ENCODE peak calls at places on chromosomes 7 and 10, in six cellular contexts. G is CD8-positive, alpha-beta memory T cell; U is HCT116; P is body of pancreas; D is A549; R is heart left ventricle. C is an unnamed sample. For H3K4me1, the result is how much of the 10 kb centered on the place peaks cover.

GRCh38 chr7:102415685-102416225 is 17.6 kb upstream of the ORAI2 start:
- DNase-seq in G (peak), U (no peak), D (no peak), R (no peak), P (no peak), C (no peak)

GRCh38 chr10:32125023-32125422 is 68.8 kb upstream of the KIF5B start:
- DNase-seq in R (no peak), P (no peak), D (no peak), U (no peak), G (no peak), C (no peak)

GRCh38 chr10:99658622-99659030 is 683 bp upstream of the ENTPD7 start:
- DNase-seq in P (peak), G (peak), D (peak), U (peak), R (peak), C (no peak)

GRCh38 chr7:128094111-128094570 is 62.9 kb upstream of the LRRC4 start:
- DNase-seq in D (no peak), U (no peak), P (no peak), R (peak), G (no peak), C (no peak)

GRCh38 chr10:119346063-119346835 is 138.9 kb downstream of the GRK5 start:
- DNase-seq in G (no peak), D (no peak), P (no peak), U (no peak), R (peak), C (no peak)

GRCh38 chr7:96614154-96614867 is 95.3 kb downstream of the SEM1 start:
- DNase-seq in D (no peak), U (no peak), P (no peak), G (no peak), R (no peak), C (no peak)

GRCh38 chr7:2640858-2641257 is 9.1 kb downstream of the TTYH3 start:
- DNase-seq in P (no peak), D (no peak), R (no peak), U (no peak), G (no peak), C (no peak)

GRCh38 chr7:106542550-106543220 is 118.3 kb downstream of the CCDC71L start:
- DNase-seq in R (peak), D (peak), P (peak), U (peak), G (no peak), C (peak)

GRCh38 chr10:11386044-11386443 is 225.4 kb downstream of the USP6NL start:
- DNase-seq in R (no peak), D (no peak), P (no peak), U (no peak), G (no peak), C (no peak)

GRCh38 chr7:142626420-142627035 is 122.7 kb upstream of the PRSS1 start:
- DNase-seq in U (peak), R (peak), D (peak), G (peak), P (peak), C (peak)

GRCh38 chr7:130903358-130903974 is 169.5 kb upstream of the KLF14 start:
- DNase-seq in U (no peak), P (no peak), R (no peak), G (no peak), D (peak), C (no peak)

GRCh38 chr7:19094971-19095370 is 22.5 kb downstream of the TWIST1 start:
- DNase-seq in R (no peak), P (no peak), G (no peak), D (no peak), U (no peak), C (no peak)

GRCh38 chr7:79063019-79063698 is 390.3 kb downstream of the MAGI2 start:
- DNase-seq in U (no peak), R (no peak), D (no peak), G (no peak), P (no peak), C (no peak)

GRCh38 chr7:80277434-80278427 is 143.1 kb downstream of the GNAI1 start:
- DNase-seq in U (peak), P (no peak), D (peak), R (no peak), G (no peak), C (peak)

GRCh38 chr7:151671514-151671913 is 151.8 kb upstream of the RHEB start:
- DNase-seq in G (no peak), P (peak), R (no peak), D (no peak), U (no peak), C (no peak)

GRCh38 chr10:125392140-125392539 is 231.8 kb upstream of the CTBP2 start:
- DNase-seq in G (no peak), P (no peak), R (no peak), D (no peak), U (no peak), C (no peak)

GRCh38 chr7:143018931-143019330 is 8.0 kb downstream of the OR9A2 start:
- DNase-seq in R (no peak), D (no peak), U (no peak), P (no peak), G (no peak), C (no peak)

GRCh38 chr10:18713077-18713476 is 53.8 kb downstream of the ARL5B start:
- DNase-seq in G (no peak), U (no peak), D (peak), P (no peak), R (no peak), C (no peak)

GRCh38 chr10:106508920-106509319 is 655.6 kb downstream of the SORCS1 start:
- DNase-seq in D (no peak), P (no peak), G (no peak), U (no peak), R (no peak), C (no peak)

GRCh38 chr7:103821105-103821504 is 168.4 kb downstream of the RELN start:
- DNase-seq in D (no peak), P (no peak), U (no peak), R (no peak), G (no peak), C (no peak)

GRCh38 chr10:124917939-124918830 is 23.7 kb upstream of the ZRANB1 start:
- DNase-seq in U (no peak), R (no peak), P (peak), D (no peak), G (no peak), C (peak)

GRCh38 chr7:16189026-16189715 is 232.2 kb downstream of the CRPPA start:
- DNase-seq in R (no peak), G (no peak), P (no peak), D (no peak), U (no peak), C (no peak)

GRCh38 chr10:92778091-92778490 is 70.2 kb upstream of the EXOC6 start:
- DNase-seq in U (no peak), D (no peak), P (no peak), R (no peak), G (no peak), C (no peak)

GRCh38 chr10:5971315-5971832 is 6.0 kb downstream of the IL15RA start:
- DNase-seq in D (no peak), G (no peak), U (no peak), P (peak), R (peak), C (peak)

GRCh38 chr10:104076743-104077160 is 8.9 kb downstream of the COL17A1 start:
- DNase-seq in D (no peak), G (no peak), U (no peak), P (peak), R (peak), C (peak)

GRCh38 chr10:46263831-46264268 is 22.9 kb upstream of the ANTXRL start:
- DNase-seq in U (no peak), P (no peak), G (no peak), D (no peak), R (no peak), C (no peak)

GRCh38 chr10:34254596-34254995 is 560.5 kb downstream of the PARD3 start:
- DNase-seq in G (no peak), D (peak), U (peak), P (no peak), R (no peak), C (peak)

GRCh38 chr10:8331896-8332729 is 277.6 kb downstream of the GATA3 start:
- DNase-seq in U (no peak), D (peak), G (peak), R (peak), P (peak), C (peak)

GRCh38 chr7:70301673-70302072 is 703.4 kb downstream of the AUTS2 start:
- DNase-seq in P (no peak), G (no peak), R (no peak), U (no peak), D (no peak), C (no peak)

GRCh38 chr10:60828489-60828852 is 50.2 kb downstream of the CDK1 start:
- DNase-seq in U (no peak), G (no peak), D (no peak), R (no peak), P (no peak), C (no peak)

GRCh38 chr7:15832996-15833395 is 146.5 kb upstream of the MEOX2 start:
- DNase-seq in D (no peak), P (peak), G (no peak), U (no peak), R (peak), C (no peak)

GRCh38 chr10:27568196-27569175 is 64.4 kb downstream of the RAB18 start:
- DNase-seq in U (no peak), R (no peak), G (no peak), P (no peak), D (no peak), C (no peak)

GRCh38 chr7:47181609-47182264 is 400.2 kb downstream of the TNS3 start:
- DNase-seq in P (peak), R (peak), U (no peak), D (no peak), G (no peak), C (no peak)

GRCh38 chr10:102657984-102658724 is 13.9 kb downstream of the TRIM8 start:
- DNase-seq in P (peak), G (no peak), R (peak), D (no peak), U (no peak), C (no peak)

GRCh38 chr7:100431286-100431735 is 1.7 kb downstream of the MEPCE start:
- DNase-seq in U (no peak), P (no peak), R (no peak), G (no peak), D (no peak), C (no peak)

GRCh38 chr10:132363376-132363775 is 31.4 kb downstream of the LRRC27 start:
- DNase-seq in D (no peak), U (no peak), R (no peak), P (no peak), G (no peak), C (no peak)

GRCh38 chr7:27784399-27785053 is 44.6 kb downstream of the TAX1BP1 start:
- DNase-seq in D (peak), U (peak), R (no peak), G (no peak), P (no peak), C (peak)

GRCh38 chr7:106064329-106064728 is 47.8 kb downstream of the SYPL1 start:
- DNase-seq in G (no peak), U (no peak), D (no peak), P (no peak), R (no peak), C (no peak)

DNA sequence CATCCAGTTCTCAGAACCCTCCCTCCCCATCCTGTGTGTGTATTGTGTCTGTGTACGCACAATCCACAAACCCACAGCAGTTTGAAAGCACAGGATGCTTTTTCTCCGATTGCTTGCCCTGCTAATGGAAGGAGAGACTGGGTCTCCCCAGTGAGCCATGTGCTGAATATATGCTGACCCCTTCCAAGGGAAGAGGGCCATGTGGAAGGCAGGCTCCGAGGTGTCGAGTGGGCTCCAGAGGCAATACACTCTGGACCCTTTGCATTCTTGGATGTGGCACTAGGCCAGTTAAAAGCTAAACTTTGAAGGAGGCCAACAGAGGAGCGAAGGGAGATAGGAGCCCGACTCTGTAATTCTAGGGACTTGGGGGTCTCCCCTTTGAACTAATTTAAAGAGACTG is 10.7 kb downstream of the DUSP5 start:
- DNase-seq in R (no peak), D (no peak), P (no peak), G (no peak), U (no peak), C (no peak)
- H3K4me1 ChIP-seq in R (half or more), D (half or more), P (under half), G (under half), U (under half), C (under half)

DNA sequence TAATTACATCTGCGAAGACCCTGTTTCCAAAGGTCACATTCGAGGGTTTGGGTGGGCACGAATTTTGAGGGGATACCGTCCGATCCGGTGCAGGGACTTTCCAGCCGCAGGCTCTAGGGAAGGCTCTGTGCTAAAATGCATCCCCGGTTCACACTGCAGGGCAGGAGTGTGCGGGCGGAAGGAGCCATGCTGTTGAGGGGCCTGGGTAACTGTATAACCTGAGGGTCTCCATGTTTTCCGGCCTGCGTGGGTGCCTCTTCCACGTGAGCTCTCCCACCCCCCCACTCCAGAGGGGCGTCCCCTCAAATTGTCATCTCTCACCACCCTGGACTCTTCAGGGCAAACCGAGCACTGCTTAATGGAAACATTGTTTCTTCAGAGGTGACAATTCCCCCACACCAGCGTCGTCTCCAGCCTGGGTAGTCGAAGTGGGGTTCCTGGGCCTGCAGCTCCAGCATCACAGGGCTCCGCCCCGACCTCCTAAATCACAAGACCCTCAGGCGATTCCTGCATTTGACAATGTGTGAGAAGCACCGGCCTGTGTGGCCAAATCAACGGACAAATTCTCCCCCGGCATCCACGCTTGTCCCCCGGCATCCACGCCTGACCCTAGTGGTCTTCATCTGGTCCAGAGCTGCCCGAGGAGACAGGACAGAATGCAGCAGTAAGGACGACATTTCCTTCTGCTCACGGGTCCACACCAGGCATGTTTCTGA is 51.2 kb downstream of the FOXL3 start:
- DNase-seq in G (no peak), P (no peak), D (no peak), U (no peak), R (no peak), C (no peak)
- H3K4me1 ChIP-seq in G (under half), P (half or more), D (under half), U (under half), R (under half), C (under half)

GRCh38 chr10:79241990-79242619 is 105.2 kb upstream of the PPIF start:
- DNase-seq in G (peak), D (no peak), U (no peak), P (peak), R (peak), C (no peak)
- H3K4me1 ChIP-seq in G (under half), D (under half), U (under half), P (half or more), R (half or more), C (half or more)

GRCh38 chr10:79176949-79177602 is 108.3 kb downstream of the ZMIZ1 start:
- DNase-seq in U (no peak), P (peak), D (no peak), G (no peak), R (peak), C (no peak)

GRCh38 chr10:79172881-79173280 is 104.1 kb downstream of the ZMIZ1 start:
- DNase-seq in P (no peak), R (no peak), U (no peak), D (no peak), G (no peak), C (no peak)

GRCh38 chr10:79176052-79176501 is 107.3 kb downstream of the ZMIZ1 start:
- DNase-seq in R (no peak), G (no peak), D (no peak), U (no peak), P (no peak), C (peak)

GRCh38 chr10:79171504-79171903 is 102.7 kb downstream of the ZMIZ1 start:
- DNase-seq in D (no peak), G (no peak), R (no peak), U (no peak), P (no peak), C (no peak)

DNA sequence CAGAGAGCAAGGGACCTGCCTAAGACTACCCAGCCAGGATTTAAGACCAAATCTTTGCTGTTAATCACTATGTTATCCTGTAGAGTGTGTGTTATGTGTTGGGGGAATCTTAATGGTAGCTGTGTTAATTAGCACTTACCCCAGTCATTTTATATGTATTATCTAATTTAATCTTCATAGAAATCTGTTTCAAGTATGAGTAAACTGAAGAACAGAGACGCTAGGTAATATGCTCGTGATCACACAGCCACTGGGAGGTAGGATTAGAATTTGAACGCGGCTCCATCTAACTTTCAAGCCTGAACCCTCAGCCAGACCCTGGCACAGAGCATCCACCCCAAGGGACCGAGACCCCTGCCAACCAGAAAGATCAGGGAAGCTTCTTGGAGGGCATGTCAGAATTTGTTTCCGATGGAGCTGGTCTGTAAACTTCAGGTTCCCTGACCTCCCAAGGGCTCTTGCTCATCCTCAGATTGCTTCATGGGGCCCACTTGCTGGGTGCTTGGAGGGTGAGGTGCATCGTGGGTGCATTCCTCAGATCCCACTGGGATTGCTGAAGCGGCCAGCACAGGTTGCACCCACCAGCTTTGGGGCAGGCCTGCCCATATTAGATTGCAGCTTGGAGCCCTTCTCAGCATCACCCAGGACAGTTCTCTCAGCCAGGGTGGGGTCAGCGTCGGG is 105.0 kb downstream of the ZMIZ1 start:
- DNase-seq in P (no peak), R (no peak), D (no peak), U (no peak), G (no peak), C (no peak)
- H3K4me1 ChIP-seq in P (under half), R (half or more), D (half or more), U (under half), G (under half), C (half or more)